ENCODE peak calls at places on chromosomes 11 and 22, in four cellular contexts. Y, U, X and P are unnamed samples.

GRCh38 chr11:107840120-107840479 is 18.5 kb downstream of the SLC35F2 start:
- DNase-seq in Y (no peak), U (no peak), X (no peak), P (no peak)

GRCh38 chr11:34012734-34013133 is 38.8 kb upstream of the CAPRIN1 start:
- DNase-seq in Y (no peak), U (no peak), X (no peak), P (no peak)

GRCh38 chr11:134332189-134332631 is 422 bp downstream of the GLB1L2 start:
- DNase-seq in Y (peak), U (no peak), X (peak), P (no peak)

GRCh38 chr11:124928942-124929663 is 6.7 kb downstream of the HEPACAM start:
- DNase-seq in Y (no peak), U (no peak), X (no peak), P (no peak)

GRCh38 chr11:126339073-126339865 is 16.2 kb upstream of the ST3GAL4 start:
- DNase-seq in Y (no peak), U (no peak), X (no peak), P (no peak)

GRCh38 chr11:26987205-26987604 is 6.7 kb upstream of the FIBIN start:
- DNase-seq in Y (no peak), U (no peak), X (no peak), P (no peak)

GRCh38 chr11:11381471-11382100 is 28.5 kb upstream of the CSNK2A3 start:
- DNase-seq in Y (no peak), U (no peak), X (no peak), P (no peak)

GRCh38 chr22:48981671-48982070 is 846.0 kb downstream of the BRD1 start:
- DNase-seq in Y (no peak), U (no peak), X (no peak), P (no peak)

GRCh38 chr11:79308429-79308828 is 132.4 kb downstream of the TENM4 start:
- DNase-seq in Y (no peak), U (no peak), X (no peak), P (no peak)

GRCh38 chr22:41284465-41284864 is 1.5 kb downstream of the RANGAP1 start:
- DNase-seq in Y (no peak), U (no peak), X (no peak), P (no peak)

GRCh38 chr11:134337051-134337450 is 5.3 kb downstream of the GLB1L2 start:
- DNase-seq in Y (no peak), U (no peak), X (no peak), P (no peak)

GRCh38 chr22:33851240-33851639 is 69.0 kb downstream of the LARGE1 start:
- DNase-seq in Y (no peak), U (no peak), X (no peak), P (no peak)

GRCh38 chr22:46828323-46829139 is 66.1 kb downstream of the TBC1D22A start:
- DNase-seq in Y (no peak), U (no peak), X (no peak), P (no peak)

GRCh38 chr11:3022300-3022967 is 30.3 kb upstream of the NAP1L4 start:
- DNase-seq in Y (no peak), U (no peak), X (no peak), P (no peak)

GRCh38 chr11:33777906-33778305 is 3.6 kb upstream of the FBXO3 start:
- DNase-seq in Y (no peak), U (no peak), X (no peak), P (no peak)

GRCh38 chr11:65262381-65262680 is 569 bp downstream of the POLA2 start:
- DNase-seq in Y (no peak), U (no peak), X (no peak), P (no peak)

GRCh38 chr11:128164090-128164741 is 423.1 kb downstream of the ETS1 start:
- DNase-seq in Y (no peak), U (no peak), X (no peak), P (no peak)

GRCh38 chr22:39543095-39543494 is 10.5 kb upstream of the RPS19BP1 start:
- DNase-seq in Y (peak), U (no peak), X (no peak), P (no peak)

GRCh38 chr22:45290410-45290936 is 5.7 kb downstream of the UPK3A start:
- DNase-seq in Y (peak), U (no peak), X (no peak), P (peak)

GRCh38 chr11:70805243-70805642 is 406.9 kb downstream of the CTTN start:
- DNase-seq in Y (no peak), U (no peak), X (no peak), P (no peak)

GRCh38 chr11:44863231-44863630 is 87.5 kb downstream of the TP53I11 start:
- DNase-seq in Y (no peak), U (no peak), X (no peak), P (no peak)

GRCh38 chr22:24315367-24315781 is 44.7 kb downstream of the SPECC1L start:
- DNase-seq in Y (no peak), U (no peak), X (no peak), P (no peak)

GRCh38 chr11:35619754-35620640 is 1.7 kb downstream of the FJX1 start:
- DNase-seq in Y (peak), U (no peak), X (no peak), P (peak)

GRCh38 chr22:41780714-41781507 is 19.6 kb upstream of the CCDC134 start:
- DNase-seq in Y (peak), U (peak), X (peak), P (no peak)

GRCh38 chr11:2088746-2089535 is 50.2 kb downstream of the IGF2 start:
- DNase-seq in Y (no peak), U (no peak), X (no peak), P (no peak)

GRCh38 chr22:44398791-44399190 is 86.0 kb upstream of the SHISAL1 start:
- DNase-seq in Y (no peak), U (no peak), X (no peak), P (no peak)

GRCh38 chr11:69245491-69246345 is 48.2 kb upstream of the MYEOV start:
- DNase-seq in Y (no peak), U (no peak), X (no peak), P (no peak)

GRCh38 chr11:94171693-94172440 is 43.2 kb downstream of the PANX1 start:
- DNase-seq in Y (peak), U (no peak), X (no peak), P (no peak)

GRCh38 chr11:19631657-19632325 is 80.8 kb upstream of the NAV2 start:
- DNase-seq in Y (no peak), U (no peak), X (no peak), P (no peak)

GRCh38 chr22:47107431-47107830 is 345.0 kb downstream of the TBC1D22A start:
- DNase-seq in Y (no peak), U (no peak), X (no peak), P (no peak)

GRCh38 chr11:124725719-124726105 is 14.0 kb upstream of the NRGN start:
- DNase-seq in Y (no peak), U (no peak), X (no peak), P (no peak)

GRCh38 chr11:104254347-104254746 is 90.4 kb upstream of the PDGFD start:
- DNase-seq in Y (peak), U (no peak), X (no peak), P (no peak)

GRCh38 chr22:46737105-46737975 is 712 bp downstream of the CERK start:
- DNase-seq in Y (peak), U (peak), X (peak), P (peak)

GRCh38 chr22:19766235-19766505 is 5.6 kb downstream of the TBX1 start:
- DNase-seq in Y (no peak), U (no peak), X (peak), P (no peak)

GRCh38 chr11:27401280-27401679 is 38.3 kb upstream of the CCDC34 start:
- DNase-seq in Y (no peak), U (no peak), X (no peak), P (no peak)

GRCh38 chr11:3381794-3382193 is 2.8 kb upstream of the ZNF195 start:
- DNase-seq in Y (no peak), U (no peak), X (no peak), P (no peak)

GRCh38 chr11:35677904-35678303 is 15.3 kb downstream of the TRIM44 start:
- DNase-seq in Y (no peak), U (no peak), X (no peak), P (no peak)

GRCh38 chr11:27718853-27719574 is 18.8 kb upstream of the BDNF start:
- DNase-seq in Y (peak), U (no peak), X (no peak), P (no peak)

GRCh38 chr11:57353461-57354251 is 15.5 kb downstream of the P2RX3 start:
- DNase-seq in Y (no peak), U (no peak), X (no peak), P (no peak)

GRCh38 chr11:122204206-122204605 is 88.2 kb upstream of the BLID start:
- DNase-seq in Y (no peak), U (no peak), X (no peak), P (no peak)

GRCh38 chr11:122201126-122201525 is 85.1 kb upstream of the BLID start:
- DNase-seq in Y (no peak), U (no peak), X (no peak), P (no peak)

GRCh38 chr11:122202951-122203456 is 87.0 kb upstream of the BLID start:
- DNase-seq in Y (peak), U (no peak), X (no peak), P (peak)

GRCh38 chr11:122205036-122205435 is 89.0 kb upstream of the BLID start:
- DNase-seq in Y (no peak), U (no peak), X (no peak), P (no peak)

GRCh38 chr11:122202161-122202950 is 86.3 kb upstream of the BLID start:
- DNase-seq in Y (no peak), U (no peak), X (no peak), P (no peak)
- H3K27ac ChIP-seq in Y (no peak), U (no peak), X (no peak), P (peak)

DNA sequence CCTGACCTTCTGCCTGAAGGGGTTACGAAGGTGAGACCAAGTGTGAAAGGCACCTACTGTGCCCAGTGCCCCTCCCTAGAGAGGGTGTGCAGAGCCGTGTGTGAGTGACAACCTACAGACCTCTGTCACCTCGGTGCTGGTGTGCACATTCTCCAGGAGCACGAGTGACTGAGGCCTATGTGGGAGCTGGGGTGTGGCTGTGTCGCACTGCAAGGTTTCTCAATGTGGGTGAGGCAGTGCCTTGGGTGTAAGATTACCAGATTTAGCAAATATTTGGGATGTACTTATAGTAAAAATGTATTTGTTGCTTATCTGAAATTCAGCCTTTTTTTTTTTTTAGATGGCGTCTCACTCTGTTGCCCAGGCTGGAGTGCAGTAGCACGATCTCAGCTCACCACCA is 5.6 kb downstream of the STARD10 start:
- DNase-seq in Y (no peak), U (no peak), X (no peak), P (no peak)
- H3K27ac ChIP-seq in Y (no peak), U (no peak), X (no peak), P (peak)

GRCh38 chr11:78194490-78194889 is 5.8 kb downstream of the USP35 start:
- DNase-seq in Y (no peak), U (no peak), X (no peak), P (no peak)
- H3K27ac ChIP-seq in Y (no peak), U (no peak), X (no peak), P (no peak)

GRCh38 chr22:37559521-37559900 is 769 bp upstream of the CDC42EP1 start:
- DNase-seq in Y (no peak), U (no peak), X (no peak), P (no peak)
- H3K27ac ChIP-seq in Y (no peak), U (no peak), X (no peak), P (peak)

GRCh38 chr11:118272001-118272400 is 7.9 kb upstream of the MPZL2 start:
- DNase-seq in Y (no peak), U (no peak), X (no peak), P (no peak)

GRCh38 chr11:118276422-118276821 is 12.3 kb upstream of the MPZL2 start:
- DNase-seq in Y (no peak), U (no peak), X (no peak), P (no peak)

GRCh38 chr11:118274184-118274583 is 10.1 kb upstream of the MPZL2 start:
- DNase-seq in Y (no peak), U (no peak), X (no peak), P (no peak)

GRCh38 chr11:118277312-118277711 is 13.2 kb upstream of the MPZL2 start:
- DNase-seq in Y (no peak), U (no peak), X (no peak), P (no peak)

DNA sequence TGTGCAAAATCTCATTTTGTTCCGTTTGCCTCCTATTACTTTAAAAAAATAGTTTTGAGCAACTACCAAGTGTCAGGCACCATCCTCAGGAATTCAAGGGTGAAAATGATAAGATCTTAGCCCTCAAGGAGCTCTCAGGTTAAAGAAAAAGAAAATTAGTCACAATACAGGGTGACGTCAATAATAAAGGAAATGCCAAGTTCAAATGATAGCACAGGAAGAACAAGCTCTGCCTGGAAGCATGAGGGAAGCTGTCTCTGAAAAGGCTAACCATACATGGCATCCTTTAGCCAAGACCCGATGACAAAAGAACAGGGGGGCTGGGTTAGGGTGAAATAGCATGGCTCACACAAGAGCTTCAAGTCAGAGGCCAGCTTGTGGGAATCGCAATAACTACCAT is 11.1 kb upstream of the MPZL2 start:
- DNase-seq in Y (no peak), U (no peak), X (no peak), P (no peak)
- H3K27ac ChIP-seq in Y (no peak), U (no peak), X (no peak), P (no peak)